ENCODE peak calls at places on chromosomes 5 and 9, in eight cellular contexts. V is fibroblast of lung, C is GM23248, R is MM.1S, G is PC-3, E is HepG2, O is IMR-90, X is endothelial cell of umbilical vein. W is an unnamed sample. For H4K20me1, the result is how much of the 10 kb centered on the place peaks cover.

GRCh38 chr9:134456740-134457315 is 130.6 kb downstream of the RXRA start:
- DNase-seq in X (no peak), O (no peak), C (no peak), R (no peak), V (no peak), E (no peak), G (no peak), W (no peak)

GRCh38 chr5:93620487-93621339 is 37.7 kb downstream of the NR2F1 start:
- DNase-seq in V (peak), R (peak), E (peak), X (peak), G (peak), O (peak), C (peak), W (peak)

GRCh38 chr5:41641621-41642020 is 131.2 kb upstream of the PLCXD3 start:
- DNase-seq in O (peak), R (peak), E (no peak), G (peak), X (no peak), C (peak), V (peak), W (no peak)

GRCh38 chr5:44862808-44863207 is 54.1 kb downstream of the MRPS30 start:
- DNase-seq in V (peak), R (peak), E (no peak), G (peak), X (peak), O (peak), C (peak), W (peak)

GRCh38 chr5:20497356-20497755 is 509.4 kb upstream of the CDH18 start:
- DNase-seq in G (peak), X (no peak), V (no peak), C (no peak), O (no peak), R (no peak), E (peak), W (no peak)

GRCh38 chr9:136828474-136829140 is 13.7 kb upstream of the AJM1 start:
- DNase-seq in V (no peak), X (no peak), E (no peak), G (no peak), O (no peak), R (no peak), C (no peak), W (no peak)

GRCh38 chr5:77893225-77893860 is 117.2 kb upstream of the TBCA start:
- DNase-seq in G (peak), V (peak), C (peak), R (no peak), E (peak), X (peak), O (peak), W (peak)

GRCh38 chr9:34428325-34428958 is 29.9 kb downstream of the FAM219A start:
- DNase-seq in V (peak), X (peak), O (peak), G (no peak), R (no peak), C (no peak), E (peak), W (no peak)

GRCh38 chr9:133715295-133715865 is 22.8 kb downstream of the SARDH start:
- DNase-seq in V (peak), R (no peak), X (no peak), O (peak), E (no peak), G (no peak), C (no peak), W (no peak)

GRCh38 chr9:110064721-110065252 is 143.2 kb downstream of the C9orf152 start:
- DNase-seq in V (no peak), R (no peak), O (no peak), C (no peak), G (no peak), E (no peak), X (no peak), W (no peak)

GRCh38 chr9:89639367-89639795 is 34.6 kb downstream of the GADD45G start:
- DNase-seq in X (no peak), V (no peak), R (no peak), O (no peak), C (peak), E (no peak), G (no peak), W (no peak)

GRCh38 chr9:34553511-34554021 is 30.8 kb upstream of the ENHO start:
- DNase-seq in O (no peak), C (no peak), R (no peak), G (no peak), X (no peak), E (no peak), V (no peak), W (no peak)

GRCh38 chr5:32833621-32834102 is 122.5 kb downstream of the NPR3 start:
- DNase-seq in C (no peak), V (no peak), R (no peak), O (no peak), E (no peak), G (no peak), X (no peak), W (no peak)

GRCh38 chr5:108380531-108381021 is 1.3 kb downstream of the FBXL17 start:
- DNase-seq in G (peak), E (peak), C (peak), X (peak), V (peak), R (peak), O (peak), W (peak)

GRCh38 chr9:69234683-69235082 is 60.6 kb downstream of the TJP2 start:
- DNase-seq in V (no peak), C (no peak), G (no peak), X (no peak), E (no peak), O (no peak), R (no peak), W (no peak)

GRCh38 chr5:131005963-131006684 is 158.9 kb downstream of the HINT1 start:
- DNase-seq in G (no peak), R (no peak), C (no peak), X (no peak), E (peak), O (no peak), V (no peak), W (peak)

GRCh38 chr9:123616707-123617106 is 260.7 kb downstream of the CRB2 start:
- DNase-seq in C (no peak), G (no peak), R (no peak), V (no peak), X (no peak), E (no peak), O (no peak), W (no peak)

GRCh38 chr9:72480931-72481330 is 40.5 kb upstream of the TMC1 start:
- DNase-seq in R (no peak), G (peak), C (peak), X (peak), O (peak), E (peak), V (peak), W (no peak)

GRCh38 chr5:7856855-7857254 is 5.9 kb upstream of the CFAP90 start:
- DNase-seq in R (peak), V (peak), E (peak), G (peak), C (peak), X (peak), O (peak), W (no peak)

GRCh38 chr5:173839117-173839713 is 48.9 kb upstream of the CPEB4 start:
- DNase-seq in O (no peak), X (no peak), G (no peak), C (no peak), V (no peak), E (no peak), R (no peak), W (no peak)

GRCh38 chr9:136011376-136011702 is 50.2 kb upstream of the UBAC1 start:
- DNase-seq in R (no peak), X (no peak), E (no peak), V (no peak), C (no peak), G (no peak), O (no peak), W (no peak)

GRCh38 chr9:136975624-136976023 is 1.7 kb upstream of the PTGDS start:
- DNase-seq in O (no peak), G (no peak), X (no peak), R (no peak), C (no peak), V (no peak), E (peak), W (no peak)

GRCh38 chr5:155978805-155979204 is 348.2 kb upstream of the SGCD start:
- DNase-seq in V (no peak), X (no peak), O (no peak), E (no peak), R (no peak), G (no peak), C (peak), W (no peak)

GRCh38 chr5:29897916-29898315 is 1295.6 kb upstream of the CDH6 start:
- DNase-seq in R (no peak), G (no peak), E (no peak), C (no peak), O (no peak), X (no peak), V (no peak), W (no peak)

GRCh38 chr9:108094676-108094993 is 605.1 kb upstream of the KLF4 start:
- DNase-seq in C (peak), R (no peak), G (peak), V (no peak), E (no peak), O (peak), X (no peak), W (no peak)

GRCh38 chr5:527646-528591 is 3.7 kb upstream of the SLC9A3 start:
- DNase-seq in V (no peak), E (no peak), O (no peak), X (no peak), R (peak), C (no peak), G (no peak), W (no peak)

GRCh38 chr9:32431940-32432555 is 47.6 kb downstream of the ACO1 start:
- DNase-seq in V (peak), R (no peak), X (peak), E (peak), G (peak), O (peak), C (peak), W (peak)

GRCh38 chr9:93945400-93946337 is 9.5 kb downstream of the BARX1 start:
- DNase-seq in G (no peak), C (peak), O (no peak), V (no peak), E (no peak), X (no peak), R (no peak), W (no peak)

GRCh38 chr9:33350310-33350709 is 52.1 kb downstream of the AQP7 start:
- DNase-seq in V (peak), O (peak), R (no peak), X (peak), G (peak), C (peak), E (no peak), W (peak)

GRCh38 chr9:32986971-32987370 is 14.5 kb downstream of the APTX start:
- DNase-seq in G (no peak), E (no peak), V (peak), O (peak), R (no peak), X (no peak), C (peak), W (peak)

GRCh38 chr5:66230551-66230950 is 86.5 kb downstream of the SREK1 start:
- DNase-seq in X (peak), C (no peak), V (peak), O (no peak), G (no peak), E (no peak), R (no peak), W (peak)

GRCh38 chr9:4114569-4115505 is 185.0 kb downstream of the GLIS3 start:
- DNase-seq in C (peak), X (no peak), O (peak), R (no peak), G (no peak), E (no peak), V (peak), W (no peak)

GRCh38 chr5:151123897-151124751 is 33.5 kb downstream of the ANXA6 start:
- DNase-seq in R (no peak), C (peak), G (peak), E (no peak), V (peak), O (peak), X (peak), W (no peak)

GRCh38 chr5:132458651-132459030 is 31.9 kb downstream of the IRF1 start:
- DNase-seq in E (no peak), X (no peak), V (peak), G (peak), C (peak), O (peak), R (peak), W (peak)
- H3K9ac ChIP-seq in E (no peak), X (no peak), V (no peak), G (peak), C (peak), O (no peak), R (peak), W (no peak)

DNA sequence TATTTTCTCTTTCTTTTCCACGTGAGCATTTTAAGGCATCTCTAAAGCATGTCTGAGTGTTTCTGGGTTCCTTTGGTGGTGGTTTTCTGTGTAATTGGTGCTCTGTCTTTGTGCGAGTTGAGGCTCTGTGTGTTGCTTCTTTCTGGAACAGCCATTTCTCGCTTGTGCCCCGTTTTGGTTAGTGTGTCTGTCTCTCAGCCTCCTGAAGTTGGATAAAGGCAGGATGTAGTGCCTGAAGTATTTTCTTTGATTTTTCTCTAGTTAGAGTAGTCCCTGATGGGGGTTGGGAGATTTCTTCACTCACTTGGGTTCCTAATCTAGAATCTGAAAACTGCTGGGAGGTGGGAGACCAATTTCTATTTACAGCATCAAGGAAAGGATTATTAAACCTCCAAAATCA is 129.7 kb upstream of the TMEM161B start:
- DNase-seq in X (no peak), C (no peak), E (no peak), G (no peak), R (no peak), O (no peak), V (peak), W (no peak)
- H3K27ac ChIP-seq in X (no peak), C (no peak), E (no peak), G (no peak), R (no peak), O (no peak), V (no peak), W (no peak)

GRCh38 chr9:113475031-113475430 is 11.5 kb downstream of the RGS3 start:
- DNase-seq in V (no peak), R (no peak), C (no peak), X (no peak), E (no peak), G (no peak), O (no peak), W (no peak)
- H4K20me1 ChIP-seq in V (under half), R (under half), C (under half), X (under half), E (under half), G (under half), O (under half), W (under half)

GRCh38 chr5:119342414-119342813 is 13.4 kb upstream of the TNFAIP8 start:
- DNase-seq in R (no peak), C (no peak), G (no peak), V (no peak), E (no peak), X (no peak), O (no peak), W (no peak)
- H3K9ac ChIP-seq in R (peak), C (no peak), G (no peak), V (no peak), E (no peak), X (no peak), O (no peak), W (no peak)

GRCh38 chr5:180344393-180344999 is 8.6 kb downstream of the GFPT2 start:
- DNase-seq in X (no peak), E (no peak), G (no peak), C (no peak), O (no peak), V (no peak), R (no peak), W (no peak)

GRCh38 chr5:180345781-180346180 is 7.4 kb downstream of the GFPT2 start:
- DNase-seq in G (no peak), O (no peak), R (no peak), V (no peak), E (no peak), X (no peak), C (no peak), W (no peak)

GRCh38 chr5:180345186-180345585 is 8.0 kb downstream of the GFPT2 start:
- DNase-seq in G (no peak), O (no peak), C (no peak), V (no peak), E (no peak), R (no peak), X (no peak), W (no peak)

GRCh38 chr5:180343110-180343845 is 9.9 kb downstream of the GFPT2 start:
- DNase-seq in C (peak), R (no peak), V (peak), E (no peak), G (no peak), X (no peak), O (peak), W (no peak)

DNA sequence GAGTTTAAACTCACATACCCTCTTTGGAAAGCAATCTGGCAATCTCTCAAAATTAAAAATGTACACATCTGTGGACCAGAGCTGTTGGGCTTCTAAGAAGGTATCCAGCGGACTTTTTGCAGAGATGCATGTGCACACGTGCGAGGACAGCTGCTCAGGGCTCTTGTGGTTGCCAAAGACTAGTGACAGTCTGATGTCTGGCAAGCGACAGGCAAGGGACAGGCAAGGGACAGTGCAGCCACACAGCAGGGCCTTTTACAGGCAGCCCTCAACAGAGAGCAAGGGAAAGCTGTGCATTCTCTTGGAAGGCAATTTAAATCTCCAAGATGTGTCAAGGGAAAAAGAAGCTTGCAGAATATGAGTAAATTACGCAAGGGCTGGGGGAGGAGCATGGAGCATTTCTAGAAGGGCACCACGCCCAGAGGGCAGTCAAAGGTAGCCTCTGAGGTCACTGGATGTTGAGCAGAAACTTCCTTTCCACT is 9.2 kb downstream of the GFPT2 start:
- DNase-seq in O (no peak), E (no peak), V (no peak), C (peak), G (no peak), R (no peak), X (no peak), W (no peak)
- H3K27ac ChIP-seq in O (no peak), E (no peak), V (no peak), C (peak), G (no peak), R (no peak), X (no peak), W (no peak)

GRCh38 chr5:14204011-14204670 is 61.0 kb downstream of the TRIO start:
- DNase-seq in C (no peak), X (no peak), E (no peak), R (no peak), O (no peak), V (no peak), G (no peak), W (no peak)

GRCh38 chr5:14201325-14202061 is 58.4 kb downstream of the TRIO start:
- DNase-seq in V (peak), R (no peak), E (no peak), G (peak), C (peak), O (peak), X (peak), W (no peak)

GRCh38 chr5:14202462-14202861 is 59.3 kb downstream of the TRIO start:
- DNase-seq in C (peak), X (peak), V (peak), R (no peak), G (no peak), E (no peak), O (no peak), W (no peak)

GRCh38 chr5:14206028-14206725 is 63.0 kb downstream of the TRIO start:
- DNase-seq in G (no peak), C (no peak), O (no peak), X (no peak), E (no peak), R (no peak), V (peak), W (no peak)

GRCh38 chr5:14204785-14205321 is 61.7 kb downstream of the TRIO start:
- DNase-seq in E (peak), G (peak), R (no peak), X (peak), C (peak), V (peak), O (peak), W (peak)
- H4K20me1 ChIP-seq in E (under half), G (under half), R (under half), X (under half), C (under half), V (under half), O (half or more), W (under half)

W was measured in mammary epithelial cell.